ENCODE peak calls at places on chromosome 14, in five cellular contexts. One of them, this sample, is unnamed.

GRCh38 chr14:32602699-32603098 is 273.6 kb downstream of the AKAP6 start:
- DNase-seq in lower leg skin: no peak
- DNase-seq in Panc1: no peak
- DNase-seq in fibroblast of lung: no peak
- DNase-seq in WERI-Rb-1: no peak
- DNase-seq in this sample: no peak

GRCh38 chr14:70416322-70416716 is 571 bp downstream of the SYNJ2BP start:
- DNase-seq in fibroblast of lung: peak; percentile 14
- DNase-seq in Panc1: no peak
- DNase-seq in WERI-Rb-1: no peak
- DNase-seq in lower leg skin: no peak
- DNase-seq in this sample: no peak

GRCh38 chr14:65433646-65434045 is 21.1 kb downstream of the FUT8 start:
- DNase-seq in Panc1: no peak
- DNase-seq in WERI-Rb-1: no peak
- DNase-seq in lower leg skin: no peak
- DNase-seq in fibroblast of lung: no peak
- DNase-seq in this sample: no peak

GRCh38 chr14:90514015-90514398 is 117.2 kb downstream of the CALM1 start:
- DNase-seq in fibroblast of lung: no peak
- DNase-seq in Panc1: no peak
- DNase-seq in lower leg skin: no peak
- DNase-seq in WERI-Rb-1: no peak
- DNase-seq in this sample: no peak

GRCh38 chr14:76564471-76565119 is 188.7 kb downstream of the ESRRB start:
- DNase-seq in Panc1: no peak
- DNase-seq in fibroblast of lung: no peak
- DNase-seq in lower leg skin: no peak
- DNase-seq in WERI-Rb-1: no peak
- DNase-seq in this sample: no peak

GRCh38 chr14:19851365-19851764 is 23.6 kb upstream of the OR4K2 start:
- DNase-seq in lower leg skin: no peak
- DNase-seq in WERI-Rb-1: no peak
- DNase-seq in fibroblast of lung: no peak
- DNase-seq in Panc1: no peak
- DNase-seq in this sample: no peak

GRCh38 chr14:97177016-97177415 is 379.8 kb downstream of the VRK1 start:
- DNase-seq in lower leg skin: no peak
- DNase-seq in Panc1: peak; percentile 20
- DNase-seq in fibroblast of lung: no peak
- DNase-seq in WERI-Rb-1: peak; percentile 19
- DNase-seq in this sample: no peak

GRCh38 chr14:65946494-65946893 is 534.0 kb downstream of the FUT8 start:
- DNase-seq in Panc1: no peak
- DNase-seq in fibroblast of lung: no peak
- DNase-seq in WERI-Rb-1: no peak
- DNase-seq in lower leg skin: no peak
- DNase-seq in this sample: no peak

GRCh38 chr14:101198398-101199027 is 295.0 kb upstream of the RTL1 start:
- DNase-seq in Panc1: no peak
- DNase-seq in fibroblast of lung: no peak
- DNase-seq in lower leg skin: no peak
- DNase-seq in WERI-Rb-1: no peak
- DNase-seq in this sample: no peak

GRCh38 chr14:63800083-63800482 is 52.7 kb upstream of the SYNE2 start:
- DNase-seq in lower leg skin: no peak
- DNase-seq in Panc1: no peak
- DNase-seq in WERI-Rb-1: no peak
- DNase-seq in fibroblast of lung: no peak
- DNase-seq in this sample: no peak

GRCh38 chr14:32004300-32004699 is 72.8 kb upstream of the ARHGAP5 start:
- DNase-seq in Panc1: no peak
- DNase-seq in fibroblast of lung: peak; percentile 42
- DNase-seq in lower leg skin: no peak
- DNase-seq in WERI-Rb-1: no peak
- DNase-seq in this sample: no peak

GRCh38 chr14:73722581-73722980 is 8.4 kb upstream of the PNMA1 start:
- DNase-seq in lower leg skin: no peak
- DNase-seq in WERI-Rb-1: no peak
- DNase-seq in Panc1: no peak
- DNase-seq in fibroblast of lung: no peak
- DNase-seq in this sample: no peak

GRCh38 chr14:73723411-73723798 is 9.2 kb upstream of the PNMA1 start:
- DNase-seq in fibroblast of lung: peak; percentile 23
- DNase-seq in Panc1: no peak
- DNase-seq in WERI-Rb-1: no peak
- DNase-seq in lower leg skin: no peak
- DNase-seq in this sample: no peak

GRCh38 chr14:73724696-73725095 is 10.5 kb upstream of the PNMA1 start:
- DNase-seq in Panc1: no peak
- DNase-seq in WERI-Rb-1: no peak
- DNase-seq in lower leg skin: no peak
- DNase-seq in fibroblast of lung: no peak
- DNase-seq in this sample: no peak

GRCh38 chr14:73725116-73726024 is 11.2 kb upstream of the PNMA1 start:
- DNase-seq in Panc1: no peak
- DNase-seq in lower leg skin: no peak
- DNase-seq in fibroblast of lung: peak; percentile 26
- DNase-seq in WERI-Rb-1: no peak
- DNase-seq in this sample: no peak

DNA sequence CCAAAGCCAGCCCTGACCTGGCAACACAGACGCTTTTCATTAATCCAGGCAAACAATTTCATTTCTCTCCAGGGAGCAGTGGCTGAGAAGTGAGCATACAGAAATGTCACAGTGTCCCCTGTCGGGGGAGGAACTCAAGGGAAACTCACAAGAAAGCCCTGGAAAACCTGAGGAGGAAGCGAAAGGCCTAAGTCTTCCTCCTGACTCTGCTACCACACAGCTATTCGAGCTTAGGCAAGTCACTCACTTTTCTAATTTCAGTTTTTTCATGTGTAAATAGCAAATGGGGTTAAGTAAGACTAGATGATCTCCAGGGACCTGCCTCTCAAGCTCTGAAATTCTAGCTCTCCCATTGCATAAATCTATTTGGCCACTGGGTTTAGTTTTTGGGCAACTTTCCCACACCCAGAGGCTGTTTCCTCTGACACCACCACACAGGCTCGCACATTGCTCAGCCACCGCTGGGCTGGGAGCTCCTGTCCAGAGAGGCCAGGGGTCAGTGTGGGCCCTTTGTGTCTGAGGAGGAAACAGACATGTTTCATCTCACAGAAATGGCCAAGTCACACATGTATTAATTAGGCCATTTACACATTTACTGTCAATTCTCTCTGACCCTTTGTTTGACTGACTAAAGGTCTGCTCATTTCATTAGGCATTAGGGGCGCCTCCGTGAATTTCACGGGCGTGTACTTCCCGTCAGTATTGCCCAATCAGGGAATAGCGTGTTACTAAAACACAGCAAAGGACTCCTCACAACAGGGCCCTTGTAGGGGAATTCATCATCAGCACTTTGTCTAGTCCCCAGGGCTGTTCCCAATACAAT is 9.8 kb upstream of the PNMA1 start:
- DNase-seq in WERI-Rb-1: no peak
- DNase-seq in fibroblast of lung: peak; percentile 99
- DNase-seq in Panc1: no peak
- DNase-seq in lower leg skin: peak; percentile 84
- DNase-seq in this sample: no peak
- TF ChIP-seq CTCF in WERI-Rb-1: no peak
- TF ChIP-seq CTCF in fibroblast of lung: peak; percentile 13
- TF ChIP-seq CTCF in Panc1: no peak
- TF ChIP-seq CTCF in lower leg skin: no peak
- TF ChIP-seq CTCF in this sample: peak; percentile 12

GRCh38 chr14:105485720-105486332 is 860 bp upstream of the CRIP1 start:
- DNase-seq in fibroblast of lung: no peak
- DNase-seq in Panc1: no peak
- DNase-seq in WERI-Rb-1: peak; percentile 85
- DNase-seq in lower leg skin: peak; percentile 23
- DNase-seq in this sample: peak; percentile 66
- TF ChIP-seq CTCF in fibroblast of lung: peak; percentile 32
- TF ChIP-seq CTCF in Panc1: peak; percentile 78
- TF ChIP-seq CTCF in WERI-Rb-1: peak; percentile 87
- TF ChIP-seq CTCF in lower leg skin: no peak
- TF ChIP-seq CTCF in this sample: no peak

GRCh38 chr14:105247026-105247425 is 1.3 kb upstream of the BTBD6 start:
- DNase-seq in fibroblast of lung: no peak
- DNase-seq in Panc1: no peak
- DNase-seq in WERI-Rb-1: no peak
- DNase-seq in lower leg skin: no peak
- DNase-seq in this sample: no peak
- TF ChIP-seq CTCF in fibroblast of lung: no peak
- TF ChIP-seq CTCF in Panc1: no peak
- TF ChIP-seq CTCF in WERI-Rb-1: no peak
- TF ChIP-seq CTCF in lower leg skin: no peak
- TF ChIP-seq CTCF in this sample: no peak

GRCh38 chr14:23566782-23567185 is 807 bp downstream of the AP1G2 start:
- DNase-seq in fibroblast of lung: peak; percentile 28
- DNase-seq in lower leg skin: no peak
- DNase-seq in Panc1: no peak
- DNase-seq in WERI-Rb-1: no peak
- DNase-seq in this sample: no peak
- TF ChIP-seq CTCF in fibroblast of lung: peak; percentile 38
- TF ChIP-seq CTCF in lower leg skin: no peak
- TF ChIP-seq CTCF in Panc1: peak; percentile 40
- TF ChIP-seq CTCF in WERI-Rb-1: peak; percentile 35
- TF ChIP-seq CTCF in this sample: no peak

GRCh38 chr14:89214221-89214965 is 202.6 kb downstream of the FOXN3 start:
- DNase-seq in lower leg skin: peak; percentile 68
- DNase-seq in Panc1: no peak
- DNase-seq in fibroblast of lung: peak; percentile 16
- DNase-seq in WERI-Rb-1: no peak
- DNase-seq in this sample: no peak
- TF ChIP-seq CTCF in lower leg skin: no peak
- TF ChIP-seq CTCF in Panc1: no peak
- TF ChIP-seq CTCF in fibroblast of lung: no peak
- TF ChIP-seq CTCF in WERI-Rb-1: no peak
- TF ChIP-seq CTCF in this sample: no peak

GRCh38 chr14:33700052-33700451 is 250.8 kb downstream of the EGLN3 start:
- DNase-seq in WERI-Rb-1: no peak
- DNase-seq in lower leg skin: no peak
- DNase-seq in Panc1: no peak
- DNase-seq in fibroblast of lung: no peak
- DNase-seq in this sample: no peak
- TF ChIP-seq CTCF in WERI-Rb-1: no peak
- TF ChIP-seq CTCF in lower leg skin: no peak
- TF ChIP-seq CTCF in Panc1: no peak
- TF ChIP-seq CTCF in fibroblast of lung: no peak
- TF ChIP-seq CTCF in this sample: no peak

DNA sequence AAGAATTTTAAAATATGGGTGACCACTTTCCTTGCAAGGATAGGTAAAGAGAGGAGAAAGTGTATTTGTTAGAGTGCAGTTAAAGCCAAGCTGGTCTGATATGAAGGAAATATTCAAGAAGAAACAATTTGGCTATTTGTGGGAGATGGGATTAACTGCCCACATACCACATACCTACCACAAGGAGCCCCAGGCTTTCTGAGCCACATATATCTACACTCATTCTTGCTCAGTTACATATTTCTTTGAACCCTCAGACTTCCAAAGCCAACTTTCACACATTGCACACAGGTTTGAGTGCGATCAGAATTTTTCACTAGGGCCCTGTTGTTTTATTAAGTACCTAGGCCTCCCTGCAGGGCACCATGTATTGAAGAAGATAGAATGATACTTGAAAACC is 330.2 kb downstream of the ZFP36L1 start:
- DNase-seq in Panc1: no peak
- DNase-seq in lower leg skin: no peak
- DNase-seq in WERI-Rb-1: no peak
- DNase-seq in fibroblast of lung: no peak
- DNase-seq in this sample: no peak
- TF ChIP-seq CTCF in Panc1: no peak
- TF ChIP-seq CTCF in lower leg skin: no peak
- TF ChIP-seq CTCF in WERI-Rb-1: no peak
- TF ChIP-seq CTCF in fibroblast of lung: peak; percentile 30
- TF ChIP-seq CTCF in this sample: no peak

DNA sequence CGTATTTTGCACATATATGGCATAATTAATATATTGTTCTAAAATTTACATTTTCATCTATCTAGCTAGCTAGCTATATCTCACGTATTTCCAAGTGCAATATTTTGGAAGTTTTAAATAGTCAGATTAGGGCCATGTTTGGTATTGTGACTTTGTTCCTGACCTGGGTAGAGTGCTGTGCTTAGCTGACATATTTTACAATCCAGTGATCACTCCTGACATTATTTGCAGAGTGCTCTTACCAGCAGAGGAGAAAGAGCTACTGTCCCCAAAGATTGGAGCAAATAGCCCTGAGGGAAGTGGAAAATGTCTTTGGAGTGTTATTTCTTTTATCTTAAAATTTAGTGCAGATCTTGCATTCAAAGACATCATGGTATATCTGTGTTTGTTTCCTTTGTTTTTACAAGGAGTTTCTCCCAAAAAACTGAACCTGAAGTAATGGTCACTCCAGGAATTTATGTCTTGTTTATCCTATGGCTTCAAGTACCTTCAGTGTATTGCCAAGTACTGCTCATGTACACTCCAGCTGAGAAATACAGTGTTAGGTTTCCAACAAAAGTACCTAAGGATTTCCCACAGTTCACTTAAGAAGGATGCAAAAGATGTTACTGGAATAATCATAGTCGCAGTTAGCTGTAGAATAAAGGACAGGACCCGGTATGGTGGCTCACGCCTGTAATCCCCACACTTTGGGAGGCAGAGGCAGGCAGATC is 49.4 kb upstream of the PSMA6 start:
- DNase-seq in WERI-Rb-1: no peak
- DNase-seq in Panc1: no peak
- DNase-seq in lower leg skin: no peak
- DNase-seq in fibroblast of lung: no peak
- DNase-seq in this sample: no peak
- TF ChIP-seq CTCF in WERI-Rb-1: no peak
- TF ChIP-seq CTCF in Panc1: no peak
- TF ChIP-seq CTCF in lower leg skin: no peak
- TF ChIP-seq CTCF in fibroblast of lung: no peak
- TF ChIP-seq CTCF in this sample: no peak

DNA sequence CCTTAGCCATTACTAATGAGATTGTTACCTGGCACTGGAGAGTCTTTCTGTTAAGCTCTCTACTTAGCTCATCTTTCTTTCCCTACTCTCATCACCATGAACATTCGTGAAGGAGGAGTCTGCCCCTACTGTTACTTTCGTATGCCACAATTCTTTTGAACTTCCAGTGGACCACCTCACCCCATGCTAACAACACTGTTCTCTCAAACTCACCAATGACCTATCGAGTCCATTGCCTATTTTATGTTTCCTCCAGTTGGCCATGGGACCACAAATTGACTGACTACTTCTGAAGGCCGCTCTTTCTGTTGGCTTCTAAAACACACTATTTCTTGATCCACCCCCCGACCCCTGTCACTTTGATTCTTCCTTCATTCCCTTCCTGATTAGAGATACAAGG is 192.4 kb upstream of the GZMB start:
- DNase-seq in Panc1: no peak
- DNase-seq in WERI-Rb-1: no peak
- DNase-seq in fibroblast of lung: no peak
- DNase-seq in lower leg skin: no peak
- DNase-seq in this sample: no peak
- TF ChIP-seq CTCF in Panc1: no peak
- TF ChIP-seq CTCF in WERI-Rb-1: no peak
- TF ChIP-seq CTCF in fibroblast of lung: no peak
- TF ChIP-seq CTCF in lower leg skin: no peak
- TF ChIP-seq CTCF in this sample: no peak

This sample was measured in glutamatergic neuron.